ENCODE peak calls at places on chromosomes 16 and 17, in nine cellular contexts. V, T, A, B, I, Z, R, D and Y are unnamed samples.

GRCh38 chr17:50564916-50565315 is 4.4 kb downstream of the CACNA1G start:
- DNase-seq in V (peak; percentile 79), T (no peak), A (no peak), B (peak; percentile 31), I (no peak), Z (peak; percentile 57), R (no peak), D (no peak), Y (no peak)

GRCh38 chr16:8966781-8967436 is 3.2 kb upstream of the USP7 start:
- DNase-seq in V (no peak), T (no peak), A (no peak), B (no peak), I (no peak), Z (no peak), R (no peak), D (no peak), Y (no peak)

GRCh38 chr16:51114369-51114768 is 36.7 kb downstream of the SALL1 start:
- DNase-seq in V (no peak), T (no peak), A (no peak), B (no peak), I (no peak), Z (no peak), R (no peak), D (no peak), Y (no peak)

GRCh38 chr16:19883296-19883951 is 1.2 kb downstream of the GPRC5B start:
- DNase-seq in V (peak; percentile 77), T (no peak), A (no peak), B (no peak), I (no peak), Z (no peak), R (no peak), D (no peak), Y (no peak)

GRCh38 chr17:43020789-43021738 is 1.1 kb downstream of the VAT1 start:
- DNase-seq in V (peak; percentile 82), T (no peak), A (no peak), B (peak; percentile 39), I (no peak), Z (peak; percentile 78), R (peak; percentile 43), D (peak; percentile 39), Y (peak; percentile 72)

GRCh38 chr17:61002316-61002736 is 324.7 kb downstream of the BCAS3 start:
- DNase-seq in V (no peak), T (no peak), A (no peak), B (peak; percentile 45), I (peak; percentile 28), Z (peak; percentile 55), R (peak; percentile 33), D (no peak), Y (no peak)

GRCh38 chr17:44014133-44014436 is 678 bp downstream of the TMEM101 start:
- DNase-seq in V (no peak), T (no peak), A (no peak), B (no peak), I (no peak), Z (no peak), R (no peak), D (no peak), Y (no peak)

GRCh38 chr16:67444259-67445125 is 13.6 kb downstream of the HSD11B2 start:
- DNase-seq in V (no peak), T (no peak), A (no peak), B (no peak), I (peak; percentile 20), Z (no peak), R (no peak), D (no peak), Y (no peak)

GRCh38 chr17:4551796-4552525 is 3.2 kb downstream of the MYBBP1A start:
- DNase-seq in V (no peak), T (no peak), A (no peak), B (no peak), I (no peak), Z (no peak), R (no peak), D (no peak), Y (no peak)

GRCh38 chr17:68318103-68318991 is 27.1 kb downstream of the ARSG start:
- DNase-seq in V (no peak), T (no peak), A (no peak), B (no peak), I (no peak), Z (peak; percentile 87), R (no peak), D (no peak), Y (no peak)

GRCh38 chr17:77184474-77184873 is 43.7 kb downstream of the SEC14L1 start:
- DNase-seq in V (no peak), T (no peak), A (no peak), B (no peak), I (no peak), Z (no peak), R (no peak), D (no peak), Y (no peak)

GRCh38 chr17:29929006-29929543 is 953 bp downstream of the SSH2 start:
- DNase-seq in V (no peak), T (no peak), A (no peak), B (peak; percentile 25), I (no peak), Z (peak; percentile 67), R (peak; percentile 2), D (no peak), Y (peak; percentile 29)

GRCh38 chr17:40071720-40072480 is 9.1 kb downstream of the THRA start:
- DNase-seq in V (peak; percentile 83), T (no peak), A (no peak), B (peak; percentile 86), I (peak; percentile 96), Z (no peak), R (no peak), D (no peak), Y (peak; percentile 84)

GRCh38 chr17:6304894-6305612 is 129.9 kb downstream of the AIPL1 start:
- DNase-seq in V (no peak), T (no peak), A (no peak), B (no peak), I (no peak), Z (no peak), R (no peak), D (no peak), Y (no peak)

GRCh38 chr17:78798695-78799559 is 16.9 kb upstream of the CYTH1 start:
- DNase-seq in V (no peak), T (no peak), A (no peak), B (peak; percentile 15), I (no peak), Z (no peak), R (no peak), D (peak; percentile 33), Y (no peak)

GRCh38 chr17:48647103-48647963 is 21.2 kb upstream of the HOXB9 start:
- DNase-seq in V (no peak), T (no peak), A (no peak), B (no peak), I (no peak), Z (no peak), R (no peak), D (no peak), Y (no peak)

GRCh38 chr17:5354886-5355415 is 64.5 kb downstream of the NUP88 start:
- DNase-seq in V (no peak), T (no peak), A (no peak), B (no peak), I (no peak), Z (no peak), R (no peak), D (no peak), Y (no peak)